ENCODE peak calls at places on chromosomes 6 and 20, in four cellular contexts. H is substantia nigra; B is NK-92 treated with Interleukin-12 subunit alpha and Interleukin-12 subunit beta, amount 100 ng/mL, for 24 hours; R is HEK293T. Y is an unnamed sample.

GRCh38 chr6:152461556-152461955 is 175.6 kb downstream of the SYNE1 start:
- DNase-seq in H (no peak), B (no peak), R (no peak), Y (no peak)

GRCh38 chr6:167208819-167209576 is 51.2 kb upstream of the GPR31 start:
- DNase-seq in H (no peak), B (no peak), R (no peak), Y (no peak)

GRCh38 chr6:121666809-121667208 is 231.4 kb downstream of the GJA1 start:
- DNase-seq in H (no peak), B (no peak), R (peak), Y (peak)

GRCh38 chr6:111092006-111092405 is 4.7 kb downstream of the SLC16A10 start:
- DNase-seq in H (no peak), B (no peak), R (no peak), Y (no peak)

GRCh38 chr20:57383447-57384347 is 7.5 kb upstream of the RBM38 start:
- DNase-seq in H (no peak), B (no peak), R (no peak), Y (no peak)

GRCh38 chr20:37165031-37165430 is 14.1 kb upstream of the RPN2 start:
- DNase-seq in H (no peak), B (no peak), R (no peak), Y (no peak)

GRCh38 chr20:53265304-53265875 is 293.2 kb downstream of the TSHZ2 start:
- DNase-seq in H (no peak), B (no peak), R (no peak), Y (no peak)

GRCh38 chr6:131383421-131384411 is 189.3 kb upstream of the ARG1 start:
- DNase-seq in H (no peak), B (no peak), R (no peak), Y (no peak)

GRCh38 chr6:24524801-24525200 is 30.0 kb downstream of the ALDH5A1 start:
- DNase-seq in H (no peak), B (no peak), R (peak), Y (peak)

GRCh38 chr20:77231-77630 is 10.2 kb upstream of the DEFB125 start:
- DNase-seq in H (no peak), B (no peak), R (no peak), Y (no peak)

GRCh38 chr20:36988494-36988966 is 37.0 kb upstream of the SAMHD1 start:
- DNase-seq in H (no peak), B (no peak), R (no peak), Y (no peak)

GRCh38 chr20:49276895-49277785 is 717 bp downstream of the ZNFX1 start:
- DNase-seq in H (no peak), B (peak), R (no peak), Y (no peak)

GRCh38 chr20:19074828-19075516 is 137.5 kb upstream of the SLC24A3 start:
- DNase-seq in H (no peak), B (no peak), R (no peak), Y (no peak)

GRCh38 chr6:46053034-46053933 is 37.6 kb upstream of the CLIC5 start:
- DNase-seq in H (no peak), B (no peak), R (no peak), Y (peak)

GRCh38 chr20:34941224-34941623 is 14.4 kb downstream of the GSS start:
- DNase-seq in H (no peak), B (no peak), R (no peak), Y (no peak)

GRCh38 chr6:169971171-169971861 is 219.9 kb downstream of the ERMARD start:
- DNase-seq in H (no peak), B (no peak), R (no peak), Y (no peak)

GRCh38 chr6:53581161-53581560 is 36.3 kb upstream of the GCLC start:
- DNase-seq in H (no peak), B (no peak), R (peak), Y (no peak)

GRCh38 chr6:163369122-163369521 is 45.4 kb upstream of the QKI start:
- DNase-seq in H (no peak), B (no peak), R (no peak), Y (no peak)

GRCh38 chr20:23668477-23668951 is 20.3 kb downstream of the CST4 start:
- DNase-seq in H (peak), B (peak), R (peak), Y (peak)

GRCh38 chr6:33064723-33065122 is 8.7 kb downstream of the HLA-DPA1 start:
- DNase-seq in H (no peak), B (no peak), R (no peak), Y (no peak)

GRCh38 chr6:112029045-112029822 is 24.7 kb upstream of the CCN6 start:
- DNase-seq in H (peak), B (peak), R (peak), Y (peak)

GRCh38 chr6:52500268-52501129 is 76.4 kb downstream of the TRAM2 start:
- DNase-seq in H (no peak), B (no peak), R (no peak), Y (no peak)

GRCh38 chr6:6964675-6965074 is 143.1 kb upstream of the RREB1 start:
- DNase-seq in H (no peak), B (no peak), R (no peak), Y (no peak)

GRCh38 chr6:79949235-79949634 is 1.9 kb upstream of the ELOVL4 start:
- DNase-seq in H (no peak), B (peak), R (peak), Y (peak)

GRCh38 chr6:100719883-100720682 is 161.0 kb downstream of the ASCC3 start:
- DNase-seq in H (no peak), B (no peak), R (peak), Y (peak)

GRCh38 chr6:143581835-143582480 is 70.4 kb upstream of the FUCA2 start:
- DNase-seq in H (no peak), B (no peak), R (no peak), Y (peak)

GRCh38 chr6:11143394-11144371 is 32.2 kb upstream of the ERVFRD-1 start:
- DNase-seq in H (no peak), B (peak), R (no peak), Y (peak)

GRCh38 chr6:54206510-54206909 is 95.3 kb downstream of the MLIP start:
- DNase-seq in H (no peak), B (no peak), R (no peak), Y (no peak)

GRCh38 chr6:4928426-4928825 is 75.4 kb downstream of the RPP40 start:
- DNase-seq in H (no peak), B (no peak), R (no peak), Y (no peak)

GRCh38 chr20:56359212-56360132 is 698 bp downstream of the FAM210B start:
- DNase-seq in H (peak), B (no peak), R (peak), Y (peak)

GRCh38 chr6:112330877-112331260 is 16.3 kb upstream of the RFPL4B start:
- DNase-seq in H (no peak), B (no peak), R (no peak), Y (no peak)

GRCh38 chr20:43840382-43841070 is 74.1 kb upstream of the TOX2 start:
- DNase-seq in H (no peak), B (peak), R (peak), Y (no peak)

GRCh38 chr6:41288025-41288777 is 1.7 kb upstream of the TREM1 start:
- DNase-seq in H (no peak), B (no peak), R (no peak), Y (peak)

GRCh38 chr6:119384444-119384843 is 34.9 kb upstream of the MAN1A1 start:
- DNase-seq in H (no peak), B (no peak), R (no peak), Y (no peak)

GRCh38 chr6:16781348-16782169 is 20.3 kb upstream of the ATXN1 start:
- DNase-seq in H (no peak), B (no peak), R (no peak), Y (no peak)

GRCh38 chr6:165805604-165806003 is 142.6 kb upstream of the PDE10A start:
- DNase-seq in H (no peak), B (no peak), R (no peak), Y (no peak)

GRCh38 chr6:147509900-147510299 is 1.4 kb downstream of the SAMD5 start:
- DNase-seq in H (no peak), B (no peak), R (no peak), Y (peak)

GRCh38 chr6:169530762-169531143 is 171.1 kb downstream of the WDR27 start:
- DNase-seq in H (no peak), B (no peak), R (no peak), Y (peak)

Y was measured in small intestine.